ENCODE peak calls at places on chromosomes 5 and 9, in ten cellular contexts. M is lower leg skin; Q is mesothelial cell of epicardium; J is thyroid gland; A is cardiac muscle cell; L is foreskin fibroblast; U is GM23338; O is keratinocyte; R is CD8-positive, alpha-beta T cell; Z is nephron progenitor cell. D is an unnamed sample.

GRCh38 chr9:98916660-98917059 is 27.0 kb upstream of the COL15A1 start:
- DNase-seq in M (peak; percentile 77), Q (no peak), J (no peak), A (peak; percentile 54), L (peak; percentile 29), U (peak; percentile 73), O (no peak), R (no peak), Z (peak; percentile 71), D (peak; percentile 79)

GRCh38 chr5:110094559-110094958 is 404.8 kb downstream of the MAN2A1 start:
- DNase-seq in M (no peak), Q (no peak), J (no peak), A (no peak), L (no peak), U (no peak), O (no peak), R (no peak), Z (no peak), D (no peak)

GRCh38 chr9:128724744-128725211 is 851 bp upstream of the ZDHHC12 start:
- DNase-seq in M (peak; percentile 94), Q (no peak), J (peak; percentile 56), A (peak; percentile 87), L (peak; percentile 85), U (peak; percentile 97), O (peak; percentile 56), R (peak; percentile 31), Z (peak; percentile 49), D (peak; percentile 65)

GRCh38 chr5:142537938-142538337 is 148.0 kb downstream of the FGF1 start:
- DNase-seq in M (no peak), Q (no peak), J (no peak), A (peak; percentile 51), L (no peak), U (no peak), O (no peak), R (no peak), Z (no peak), D (no peak)

GRCh38 chr5:121029536-121030245 is 565.6 kb downstream of the PRR16 start:
- DNase-seq in M (no peak), Q (no peak), J (no peak), A (no peak), L (peak; percentile 76), U (no peak), O (no peak), R (no peak), Z (no peak), D (no peak)

GRCh38 chr5:121503111-121503840 is 348.4 kb upstream of the FTMT start:
- DNase-seq in M (no peak), Q (peak; percentile 25), J (peak; percentile 85), A (peak; percentile 2), L (peak; percentile 4), U (peak; percentile 85), O (no peak), R (no peak), Z (peak; percentile 26), D (no peak)

GRCh38 chr9:21968331-21969010 is 25.7 kb downstream of the CDKN2A start:
- DNase-seq in M (peak; percentile 78), Q (no peak), J (no peak), A (peak; percentile 34), L (peak; percentile 74), U (peak; percentile 59), O (no peak), R (no peak), Z (peak; percentile 61), D (no peak)

GRCh38 chr5:107799306-107799705 is 128.6 kb upstream of the EFNA5 start:
- DNase-seq in M (no peak), Q (no peak), J (no peak), A (no peak), L (peak; percentile 22), U (peak; percentile 43), O (no peak), R (no peak), Z (no peak), D (no peak)

GRCh38 chr5:133354323-133355161 is 257.8 kb downstream of the FSTL4 start:
- DNase-seq in M (no peak), Q (no peak), J (no peak), A (no peak), L (no peak), U (no peak), O (no peak), R (no peak), Z (no peak), D (no peak)

GRCh38 chr9:129887210-129888084 is 52.2 kb downstream of the USP20 start:
- DNase-seq in M (no peak), Q (no peak), J (no peak), A (peak; percentile 74), L (peak; percentile 26), U (no peak), O (no peak), R (peak; percentile 61), Z (no peak), D (peak; percentile 49)

GRCh38 chr5:68333649-68334549 is 118.3 kb downstream of the PIK3R1 start:
- DNase-seq in M (no peak), Q (no peak), J (no peak), A (peak; percentile 88), L (peak; percentile 94), U (no peak), O (no peak), R (no peak), Z (no peak), D (no peak)
- TF ChIP-seq CTCF in M (no peak), Q (no peak), J (no peak), A (peak; percentile 48), L (peak; percentile 30), U (no peak), O (peak; percentile 36), R (no peak), Z (no peak), D (no peak)

DNA sequence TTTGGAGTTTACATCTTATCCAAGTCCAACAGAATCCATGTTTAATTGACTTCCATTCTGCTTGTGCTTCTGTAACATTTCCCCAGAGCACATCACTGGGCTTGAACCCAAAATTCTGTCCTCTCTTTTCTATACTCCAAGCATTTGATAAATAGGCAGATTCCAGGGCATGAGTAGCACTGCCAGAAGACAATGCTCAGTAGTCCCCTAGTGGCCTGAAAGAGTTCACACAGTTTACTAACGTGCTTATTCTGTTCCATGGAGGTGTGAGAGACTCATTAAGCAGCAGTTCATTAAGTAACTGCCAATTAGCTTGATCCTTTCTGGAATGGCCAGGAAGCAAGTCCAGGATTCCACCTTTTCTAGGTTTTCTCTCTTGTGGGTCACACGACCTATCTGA is 9.4 kb upstream of the GABRA6 start:
- DNase-seq in M (no peak), Q (no peak), J (no peak), A (no peak), L (no peak), U (peak; percentile 69), O (no peak), R (no peak), Z (no peak), D (no peak)
- TF ChIP-seq CTCF in M (no peak), Q (peak; percentile 59), J (peak; percentile 21), A (no peak), L (no peak), U (peak; percentile 78), O (no peak), R (no peak), Z (peak; percentile 58), D (no peak)

GRCh38 chr5:172641359-172642045 is 439 bp downstream of the NEURL1B start:
- DNase-seq in M (no peak), Q (no peak), J (peak; percentile 17), A (no peak), L (no peak), U (peak; percentile 70), O (no peak), R (no peak), Z (peak; percentile 53), D (peak; percentile 62)

GRCh38 chr5:172642046-172642409 is 965 bp downstream of the NEURL1B start:
- DNase-seq in M (no peak), Q (no peak), J (no peak), A (no peak), L (peak; percentile 43), U (no peak), O (no peak), R (no peak), Z (no peak), D (no peak)

GRCh38 chr5:172642511-172642910 is 1.4 kb downstream of the NEURL1B start:
- DNase-seq in M (no peak), Q (no peak), J (no peak), A (no peak), L (peak; percentile 50), U (no peak), O (no peak), R (no peak), Z (no peak), D (no peak)

GRCh38 chr5:172640139-172640538 is 924 bp upstream of the NEURL1B start:
- DNase-seq in M (no peak), Q (no peak), J (no peak), A (no peak), L (no peak), U (no peak), O (no peak), R (no peak), Z (no peak), D (no peak)

DNA sequence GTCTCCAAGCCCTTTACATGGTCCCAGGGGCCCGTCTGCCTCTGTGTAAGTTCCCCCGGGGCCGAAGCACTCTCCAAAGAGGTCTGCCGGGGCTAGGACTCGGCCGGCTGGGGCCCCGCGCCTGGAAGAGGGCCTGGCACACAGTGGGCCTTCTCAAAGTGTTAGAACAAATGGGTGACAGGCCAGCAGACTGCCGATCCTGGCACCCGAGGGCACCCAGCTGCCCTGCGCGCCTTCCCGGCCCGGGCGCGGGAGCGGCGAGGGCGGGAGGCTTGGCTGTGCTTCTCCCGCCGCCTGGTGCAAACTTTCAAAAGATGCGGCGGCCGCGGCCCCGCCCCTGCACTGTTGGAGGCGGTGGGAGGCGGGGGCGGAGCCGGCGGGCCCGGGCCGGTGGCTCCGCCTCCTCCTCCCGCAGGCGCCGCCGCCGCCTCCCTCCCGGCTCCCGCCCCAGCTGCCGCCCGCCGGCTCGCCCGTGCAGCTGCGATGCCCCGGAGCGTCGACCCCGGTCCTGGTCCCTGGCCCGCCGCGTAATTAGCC is at the start of gene NEURL1B:
- DNase-seq in M (no peak), Q (peak; percentile 74), J (peak; percentile 62), A (peak; percentile 63), L (peak; percentile 77), U (peak; percentile 87), O (no peak), R (peak; percentile 20), Z (peak; percentile 89), D (peak; percentile 83)
- TF ChIP-seq CTCF in M (no peak), Q (no peak), J (no peak), A (no peak), L (no peak), U (no peak), O (no peak), R (no peak), Z (no peak), D (peak; percentile 57)

DNA sequence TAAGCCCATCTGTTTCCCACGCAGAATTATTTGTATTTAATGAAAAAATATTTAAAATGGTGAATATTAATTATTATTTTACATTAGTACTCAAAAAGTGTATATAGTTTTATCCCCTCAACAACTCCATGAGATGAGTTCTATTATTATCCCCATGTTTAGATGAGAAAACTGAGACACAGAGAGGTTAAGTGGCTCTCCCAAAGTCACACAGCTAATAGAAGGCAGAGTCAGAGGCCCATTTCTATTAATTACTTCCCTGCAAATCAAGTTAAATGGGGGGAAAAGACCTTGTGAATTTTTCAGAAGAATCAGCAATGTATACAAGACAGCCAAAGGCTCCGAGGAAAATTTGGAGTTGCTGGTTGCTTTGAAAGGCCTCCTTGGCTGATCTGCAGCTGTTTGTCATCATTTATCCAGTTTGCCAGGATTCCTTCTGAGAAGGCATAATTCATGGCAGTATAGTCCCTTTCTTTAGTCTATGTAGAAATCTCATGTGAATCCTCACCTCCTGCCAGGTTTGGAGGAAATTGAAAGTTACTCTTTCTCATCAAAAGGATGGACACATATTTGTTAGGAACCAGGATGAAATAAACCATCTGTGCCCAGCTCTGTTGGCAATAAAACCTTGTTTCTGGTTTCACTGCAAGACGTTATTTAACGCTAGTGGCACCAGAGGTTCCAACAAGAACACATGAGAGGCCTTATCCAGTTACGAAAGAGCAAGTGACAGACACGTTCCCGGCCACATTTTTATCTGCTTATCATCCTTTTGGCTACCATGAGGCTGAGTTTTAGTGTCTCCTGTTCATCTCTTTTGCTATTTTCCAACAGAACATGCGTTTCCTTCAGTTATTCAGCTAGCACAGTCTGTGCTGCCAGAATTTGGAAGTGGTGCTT is 631 bp downstream of the FYB1 start:
- DNase-seq in M (no peak), Q (no peak), J (no peak), A (peak; percentile 23), L (peak; percentile 54), U (no peak), O (no peak), R (no peak), Z (no peak), D (peak; percentile 56)
- TF ChIP-seq CTCF in M (no peak), Q (no peak), J (no peak), A (no peak), L (no peak), U (no peak), O (no peak), R (no peak), Z (no peak), D (no peak)

D was measured in uterus.